ENCODE peak calls at places on chromosome 19, in nine cellular contexts. Z, Y, X, W, M, N, A, O and P are unnamed samples.

GRCh38 chr19:5539431-5539833 is 28.3 kb downstream of the TINCR start:
- DNase-seq in Z (no peak), X (no peak), Y (no peak), A (no peak), M (no peak), W (no peak), O (no peak), N (no peak), P (no peak)

GRCh38 chr19:8316351-8317125 is 4.6 kb downstream of the NDUFA7 start:
- DNase-seq in Z (no peak), Y (no peak), W (no peak), M (no peak), X (no peak), N (no peak), O (no peak), A (no peak), P (no peak)

GRCh38 chr19:47240996-47241918 is 10.3 kb upstream of the BBC3 start:
- DNase-seq in Y (no peak), X (peak), O (peak), M (peak), W (peak), A (peak), N (peak), Z (peak), P (no peak)

GRCh38 chr19:56973713-56974553 is 133.4 kb upstream of the PEG3 start:
- DNase-seq in W (no peak), X (no peak), A (no peak), Z (no peak), M (no peak), Y (no peak), N (peak), O (no peak), P (no peak)

GRCh38 chr19:33497151-33497777 is 24.3 kb downstream of the PEPD start:
- DNase-seq in N (no peak), A (no peak), M (no peak), O (no peak), X (no peak), Z (peak), Y (no peak), W (peak), P (peak)

GRCh38 chr19:41999071-41999877 is 5.2 kb upstream of the ATP1A3 start:
- DNase-seq in X (no peak), W (peak), Z (no peak), M (no peak), O (no peak), Y (no peak), N (no peak), A (no peak), P (no peak)

GRCh38 chr19:52992109-52993004 is 21.4 kb upstream of the ERVV-1 start:
- DNase-seq in O (no peak), Y (no peak), N (peak), X (no peak), Z (peak), A (no peak), W (peak), M (peak), P (no peak)

GRCh38 chr19:6577410-6578125 is 13.4 kb downstream of the CD70 start:
- DNase-seq in W (no peak), M (no peak), X (no peak), Z (no peak), A (peak), O (no peak), N (no peak), Y (no peak), P (no peak)

GRCh38 chr19:52138614-52139290 is 986 bp downstream of the ZNF616 start:
- DNase-seq in N (peak), A (peak), O (no peak), Z (no peak), W (peak), M (no peak), Y (no peak), X (peak), P (no peak)

GRCh38 chr19:34274827-34275625 is 20.7 kb downstream of the GARRE1 start:
- DNase-seq in N (no peak), A (no peak), W (no peak), Y (no peak), Z (no peak), M (no peak), X (no peak), O (no peak), P (no peak)

GRCh38 chr19:53927745-53928144 is 18.7 kb downstream of the CACNG7 start:
- DNase-seq in A (peak), O (no peak), N (no peak), X (no peak), Y (no peak), W (no peak), Z (no peak), M (no peak), P (no peak)

GRCh38 chr19:40507892-40508291 is 41.1 kb downstream of the SPTBN4 start:
- DNase-seq in N (no peak), Z (no peak), A (peak), X (no peak), M (no peak), W (no peak), Y (no peak), O (no peak), P (no peak)

GRCh38 chr19:33171916-33172359 is 22.2 kb upstream of the LRP3 start:
- DNase-seq in Y (no peak), M (no peak), X (no peak), Z (no peak), N (no peak), A (no peak), W (no peak), O (no peak), P (no peak)

GRCh38 chr19:54207908-54208783 is 7.5 kb downstream of the RPS9 start:
- DNase-seq in W (peak), Z (peak), X (peak), M (peak), O (no peak), N (peak), A (peak), Y (peak), P (no peak)

GRCh38 chr19:41376241-41376997 is at the start of gene TMEM91:
- DNase-seq in Y (no peak), M (peak), Z (peak), X (peak), A (no peak), N (peak), O (no peak), W (peak), P (peak)

GRCh38 chr19:7293795-7294570 is at the start of gene INSR:
- DNase-seq in N (peak), M (peak), O (peak), X (peak), Y (peak), Z (peak), A (peak), W (peak), P (peak)

GRCh38 chr19:47268028-47268427 is 6.7 kb upstream of the INAFM1 start:
- DNase-seq in X (no peak), W (no peak), M (no peak), Z (no peak), O (no peak), N (no peak), Y (no peak), A (no peak), P (no peak)

GRCh38 chr19:46717034-46717715 is at the start of gene PRKD2:
- DNase-seq in W (peak), O (peak), Z (peak), X (peak), M (peak), A (peak), Y (peak), N (peak), P (peak)

GRCh38 chr19:57633832-57634131 is 814 bp downstream of the ZNF211 start:
- DNase-seq in O (no peak), W (peak), Z (no peak), M (no peak), Y (no peak), X (no peak), A (no peak), N (no peak), P (no peak)

GRCh38 chr19:42251572-42251990 is 3.3 kb downstream of the ERF start:
- DNase-seq in A (no peak), Z (peak), X (no peak), Y (no peak), N (no peak), W (no peak), M (no peak), O (no peak), P (no peak)

GRCh38 chr19:21202865-21203494 is 61.1 kb downstream of the ZNF431 start:
- DNase-seq in Z (no peak), N (no peak), O (peak), A (peak), M (no peak), W (no peak), X (peak), Y (no peak), P (no peak)

GRCh38 chr19:33868076-33868735 is 71.5 kb downstream of the KCTD15 start:
- DNase-seq in A (no peak), Y (peak), N (no peak), Z (no peak), M (peak), W (no peak), X (no peak), O (no peak), P (no peak)

GRCh38 chr19:55647732-55648656 is at the start of gene CCDC106:
- DNase-seq in Y (no peak), O (peak), M (peak), X (peak), A (peak), Z (peak), W (peak), N (peak), P (no peak)

GRCh38 chr19:47158879-47159509 is 28.4 kb downstream of the SAE1 start:
- DNase-seq in X (no peak), A (no peak), Z (no peak), M (no peak), O (no peak), Y (no peak), N (no peak), W (no peak), P (no peak)

GRCh38 chr19:5445071-5445470 is 10.1 kb upstream of the ZNRF4 start:
- DNase-seq in A (no peak), O (no peak), M (no peak), N (no peak), X (no peak), W (no peak), Z (no peak), Y (no peak), P (no peak)

GRCh38 chr19:56507446-56508281 is at the start of gene ZNF471:
- DNase-seq in W (peak), M (peak), Y (peak), N (peak), O (peak), Z (peak), X (peak), A (no peak), P (peak)

GRCh38 chr19:35669974-35670373 is 3.7 kb downstream of the UPK1A start:
- DNase-seq in Y (no peak), W (no peak), A (no peak), M (no peak), X (no peak), N (no peak), Z (no peak), O (no peak), P (no peak)

DNA sequence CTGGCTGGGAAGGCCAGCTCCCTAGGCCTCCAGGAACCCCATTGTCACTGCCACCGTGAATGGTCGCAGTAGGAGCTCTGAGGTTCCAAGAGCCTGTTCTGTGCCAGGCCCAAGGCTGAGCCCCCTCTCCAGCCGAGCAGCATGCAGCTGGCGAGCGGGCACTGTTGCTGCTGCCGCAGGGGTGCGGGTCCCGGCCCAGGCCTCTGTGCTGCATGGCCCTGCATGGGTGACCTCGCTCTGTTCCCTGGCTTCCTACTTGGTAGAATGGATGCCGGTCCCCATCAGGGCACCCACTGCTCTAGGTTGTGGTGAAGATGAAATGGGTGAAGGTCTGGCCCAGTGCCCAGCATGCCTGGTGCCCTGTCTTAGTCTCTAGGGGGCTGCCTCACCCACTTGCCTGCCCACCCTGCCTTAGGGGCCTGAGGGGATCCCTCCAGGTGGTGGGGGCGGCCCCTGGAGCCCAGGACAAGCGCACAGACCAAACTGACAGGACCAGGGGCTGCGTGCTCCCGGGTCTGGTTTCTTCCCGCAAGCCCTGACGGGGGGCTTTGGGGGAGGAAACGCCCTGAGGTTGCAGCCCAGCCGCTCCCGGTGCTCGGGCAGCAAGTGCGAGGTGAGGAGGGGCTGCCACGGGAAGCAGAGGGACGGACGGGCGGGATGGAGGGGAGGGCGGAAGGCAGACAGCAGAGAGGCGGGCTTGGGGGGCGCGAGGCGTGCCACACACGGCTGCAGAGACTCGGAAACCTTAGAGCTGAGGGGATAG is 8.7 kb upstream of the UQCR11 start:
- DNase-seq in A (no peak), M (no peak), O (no peak), N (no peak), Z (no peak), W (peak), X (no peak), Y (no peak), P (no peak)
- TF ChIP-seq EP300 in A (no peak), M (no peak), O (no peak), N (no peak), Z (no peak), W (no peak), X (no peak), Y (no peak), P (no peak)

GRCh38 chr19:16199275-16199932 is 1.7 kb downstream of the AP1M1 start:
- DNase-seq in W (no peak), Z (peak), Y (no peak), M (peak), O (no peak), A (no peak), X (no peak), N (no peak), P (no peak)

GRCh38 chr19:16197622-16198362 is at the start of gene AP1M1:
- DNase-seq in O (peak), M (peak), A (peak), Y (peak), W (peak), X (peak), N (peak), Z (peak), P (peak)

GRCh38 chr19:16200038-16200775 is 2.5 kb downstream of the AP1M1 start:
- DNase-seq in O (no peak), W (no peak), Z (peak), A (peak), Y (no peak), N (no peak), X (peak), M (no peak), P (peak)

GRCh38 chr19:16198363-16198636 is 589 bp downstream of the AP1M1 start:
- DNase-seq in A (peak), X (no peak), M (no peak), Z (no peak), W (peak), Y (no peak), N (no peak), O (no peak), P (no peak)

GRCh38 chr19:16197188-16197621 is 506 bp upstream of the AP1M1 start:
- DNase-seq in M (no peak), O (no peak), Y (no peak), X (peak), N (no peak), Z (no peak), A (no peak), W (no peak), P (no peak)
- TF ChIP-seq EP300 in M (no peak), O (no peak), Y (no peak), X (no peak), N (no peak), Z (no peak), A (peak), W (no peak), P (no peak)

GRCh38 chr19:10205636-10206035 is 10.9 kb upstream of the DNMT1 start:
- DNase-seq in X (no peak), W (no peak), O (no peak), Y (no peak), N (no peak), Z (no peak), A (no peak), M (no peak), P (no peak)

GRCh38 chr19:10203686-10204085 is 8.9 kb upstream of the DNMT1 start:
- DNase-seq in M (no peak), W (no peak), N (no peak), X (no peak), Y (no peak), O (no peak), Z (no peak), A (no peak), P (no peak)

GRCh38 chr19:10209305-10209704 is 14.6 kb upstream of the DNMT1 start:
- DNase-seq in N (no peak), X (no peak), O (no peak), W (no peak), Y (no peak), M (no peak), Z (no peak), A (no peak), P (no peak)

GRCh38 chr19:10206226-10206873 is 11.6 kb upstream of the DNMT1 start:
- DNase-seq in X (no peak), A (no peak), M (no peak), O (no peak), Y (no peak), W (no peak), Z (no peak), N (no peak), P (no peak)

DNA sequence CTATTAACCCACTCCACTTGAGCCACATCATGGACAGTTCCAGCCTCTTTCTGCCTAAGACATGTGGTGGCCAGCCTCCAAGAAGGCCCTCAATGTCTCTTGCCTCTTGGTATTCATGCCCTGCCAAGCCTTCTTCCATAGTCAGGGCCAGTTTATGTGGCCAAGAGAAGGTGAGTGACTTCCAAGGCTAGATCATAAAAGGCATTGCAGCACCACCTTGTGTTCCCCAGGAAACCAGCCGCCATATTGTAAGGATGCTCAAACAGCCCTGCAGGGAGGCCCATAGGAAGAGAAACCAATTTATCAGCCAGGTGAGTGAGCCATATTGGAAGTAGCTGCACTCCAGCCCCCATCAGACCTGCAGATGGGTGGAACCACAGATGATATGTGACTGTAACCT is 12.3 kb upstream of the DNMT1 start:
- DNase-seq in A (no peak), X (no peak), Y (no peak), W (no peak), O (no peak), N (no peak), Z (no peak), M (no peak), P (no peak)
- TF ChIP-seq EP300 in A (no peak), X (no peak), Y (no peak), W (no peak), O (no peak), N (no peak), Z (no peak), M (no peak), P (no peak)

GRCh38 chr19:17854061-17854460 is 5.6 kb upstream of the RPL18A start:
- DNase-seq in O (no peak), M (no peak), Z (no peak), N (no peak), Y (no peak), A (no peak), W (no peak), X (no peak), P (no peak)

GRCh38 chr19:17843908-17844490 is 3.8 kb downstream of the JAK3 start:
- DNase-seq in W (peak), M (no peak), O (no peak), X (no peak), Z (no peak), Y (no peak), A (no peak), N (no peak), P (no peak)

GRCh38 chr19:17847538-17848366 is at the start of gene JAK3:
- DNase-seq in A (peak), M (peak), N (peak), Y (no peak), X (no peak), Z (no peak), W (peak), O (no peak), P (no peak)

GRCh38 chr19:17846146-17846545 is 1.6 kb downstream of the JAK3 start:
- DNase-seq in Y (no peak), W (no peak), M (no peak), X (no peak), Z (no peak), O (no peak), A (no peak), N (no peak), P (no peak)

DNA sequence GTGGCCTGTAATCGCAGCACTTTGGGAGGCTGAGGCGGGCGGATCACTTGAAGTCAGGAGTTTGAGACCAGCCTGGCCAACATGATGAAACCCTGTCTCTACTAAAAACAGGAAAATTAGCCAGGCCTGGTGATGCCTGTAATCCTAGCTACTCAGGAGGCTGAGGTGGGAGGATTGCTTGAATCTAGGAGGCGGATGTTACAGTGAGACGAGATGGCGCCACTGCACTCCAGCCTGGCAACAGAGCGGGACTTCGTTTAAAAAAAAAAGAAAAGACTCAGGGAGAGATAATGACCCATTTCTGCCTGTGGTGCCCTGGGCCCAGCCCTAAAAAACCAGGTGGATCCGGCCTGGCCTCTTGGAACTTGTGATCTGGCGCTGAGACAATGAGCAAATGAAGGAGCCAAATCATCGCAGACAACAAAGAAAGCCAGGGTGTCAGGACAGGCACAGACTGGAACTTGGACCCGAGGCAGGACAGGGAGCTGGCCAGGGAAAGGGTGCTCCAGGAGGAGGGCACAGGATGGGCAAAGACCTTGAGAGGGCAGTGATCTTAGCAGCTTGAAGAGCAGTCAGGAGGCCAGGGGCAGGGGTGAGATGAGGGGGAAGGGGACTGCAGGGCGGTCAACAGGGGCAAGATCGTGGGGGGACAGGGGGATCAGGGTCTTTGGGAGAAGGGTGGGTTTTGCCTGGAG is 963 bp upstream of the JAK3 start:
- DNase-seq in Y (no peak), O (no peak), M (no peak), N (no peak), X (no peak), A (no peak), W (no peak), Z (no peak), P (no peak)
- TF ChIP-seq EP300 in Y (no peak), O (no peak), M (no peak), N (no peak), X (no peak), A (no peak), W (no peak), Z (no peak), P (no peak)

GRCh38 chr19:38394488-38394887 is 6.0 kb downstream of the SPRED3 start:
- DNase-seq in W (peak), A (no peak), Y (no peak), O (no peak), X (no peak), N (no peak), M (no peak), Z (no peak), P (no peak)
- TF ChIP-seq EP300 in W (no peak), A (no peak), Y (no peak), O (no peak), X (no peak), N (no peak), M (no peak), Z (no peak), P (no peak)